ENCODE peak calls at places on chromosomes 7 and 10, in four cellular contexts. E is SK-N-SH, S is WTC11, Q is GM12878. Z is an unnamed sample.

GRCh38 chr7:106814887-106815286 is 50.2 kb upstream of the PIK3CG start:
- DNase-seq in E (no peak), S (no peak), Q (no peak), Z (no peak)

GRCh38 chr10:113283189-113283588 is 269.7 kb upstream of the HABP2 start:
- DNase-seq in E (no peak), S (peak), Q (no peak), Z (peak)

GRCh38 chr7:138538518-138538917 is 78.5 kb downstream of the TRIM24 start:
- DNase-seq in E (no peak), S (no peak), Q (no peak), Z (no peak)

GRCh38 chr10:24962998-24963397 is 10.6 kb upstream of the PRTFDC1 start:
- DNase-seq in E (no peak), S (no peak), Q (no peak), Z (no peak)

GRCh38 chr10:101618871-101619270 is 30.8 kb downstream of the DPCD start:
- DNase-seq in E (no peak), S (no peak), Q (no peak), Z (no peak)

GRCh38 chr7:155257482-155258232 is 40.0 kb upstream of the INSIG1 start:
- DNase-seq in E (peak), S (no peak), Q (no peak), Z (no peak)

GRCh38 chr10:8331896-8332729 is 277.6 kb downstream of the GATA3 start:
- DNase-seq in E (peak), S (peak), Q (no peak), Z (no peak)

GRCh38 chr10:93319855-93320254 is 162.3 kb downstream of the MYOF start:
- DNase-seq in E (peak), S (no peak), Q (no peak), Z (no peak)

GRCh38 chr7:33108591-33108930 is 643 bp downstream of the RP9 start:
- DNase-seq in E (peak), S (no peak), Q (no peak), Z (peak)

GRCh38 chr7:36884863-36885262 is 160.6 kb upstream of the AOAH start:
- DNase-seq in E (no peak), S (no peak), Q (no peak), Z (no peak)

GRCh38 chr10:126702181-126702580 is 31.7 kb upstream of the C10orf90 start:
- DNase-seq in E (no peak), S (no peak), Q (no peak), Z (no peak)

GRCh38 chr7:6497637-6497905 is 49.8 kb upstream of the DAGLB start:
- DNase-seq in E (peak), S (no peak), Q (no peak), Z (no peak)

GRCh38 chr10:103872137-103872933 is 17.0 kb upstream of the SH3PXD2A start:
- DNase-seq in E (no peak), S (no peak), Q (no peak), Z (no peak)

GRCh38 chr7:153381275-153382119 is 621.9 kb downstream of the ACTR3B start:
- DNase-seq in E (peak), S (peak), Q (no peak), Z (peak)

GRCh38 chr7:69414555-69414954 is 183.7 kb upstream of the AUTS2 start:
- DNase-seq in E (no peak), S (no peak), Q (no peak), Z (no peak)

GRCh38 chr10:78752251-78752650 is 316.5 kb upstream of the ZMIZ1 start:
- DNase-seq in E (no peak), S (no peak), Q (no peak), Z (no peak)

GRCh38 chr7:14748461-14748860 is 154.1 kb downstream of the DGKB start:
- DNase-seq in E (no peak), S (no peak), Q (no peak), Z (no peak)

GRCh38 chr10:114638874-114639625 is 19.0 kb downstream of the ABLIM1 start:
- DNase-seq in E (no peak), S (no peak), Q (peak), Z (no peak)

GRCh38 chr10:63409465-63410027 is 56.2 kb downstream of the JMJD1C start:
- DNase-seq in E (peak), S (no peak), Q (no peak), Z (peak)

GRCh38 chr7:118839544-118839943 is 615.0 kb downstream of the ANKRD7 start:
- DNase-seq in E (no peak), S (no peak), Q (no peak), Z (no peak)

GRCh38 chr7:150503581-150503980 is 11.1 kb upstream of the GIMAP7 start:
- DNase-seq in E (no peak), S (no peak), Q (no peak), Z (no peak)

GRCh38 chr10:114048472-114048871 is 4.8 kb downstream of the ADRB1 start:
- DNase-seq in E (no peak), S (no peak), Q (no peak), Z (no peak)

GRCh38 chr10:119687192-119688032 is 36.2 kb downstream of the BAG3 start:
- DNase-seq in E (no peak), S (peak), Q (no peak), Z (no peak)

GRCh38 chr10:110226926-110227641 is 19.7 kb downstream of the MXI1 start:
- DNase-seq in E (no peak), S (peak), Q (no peak), Z (peak)

GRCh38 chr7:34463830-34464229 is 194.2 kb upstream of the NPSR1 start:
- DNase-seq in E (no peak), S (no peak), Q (no peak), Z (no peak)

GRCh38 chr10:77195101-77195500 is 442.5 kb downstream of the KCNMA1 start:
- DNase-seq in E (no peak), S (no peak), Q (no peak), Z (no peak)

GRCh38 chr7:78585958-78586357 is 787.4 kb downstream of the PHTF2 start:
- DNase-seq in E (no peak), S (no peak), Q (no peak), Z (no peak)

GRCh38 chr7:30879139-30880089 is 32.2 kb upstream of the AQP1 start:
- DNase-seq in E (no peak), S (peak), Q (no peak), Z (peak)

GRCh38 chr10:7529638-7530037 is 118.8 kb upstream of the SFMBT2 start:
- DNase-seq in E (peak), S (peak), Q (no peak), Z (no peak)

GRCh38 chr10:23191764-23192395 is at the start of gene PTF1A:
- DNase-seq in E (peak), S (no peak), Q (no peak), Z (no peak)

GRCh38 chr10:27771231-27771630 is 25.6 kb upstream of the MKX start:
- DNase-seq in E (no peak), S (no peak), Q (no peak), Z (no peak)

GRCh38 chr10:113073549-113074189 is 123.6 kb downstream of the TCF7L2 start:
- DNase-seq in E (peak), S (peak), Q (no peak), Z (peak)

GRCh38 chr10:67114945-67115344 is 189.1 kb downstream of the LRRTM3 start:
- DNase-seq in E (no peak), S (no peak), Q (no peak), Z (no peak)

GRCh38 chr10:27470890-27471289 is 33.2 kb upstream of the RAB18 start:
- DNase-seq in E (no peak), S (peak), Q (no peak), Z (no peak)

GRCh38 chr7:89316584-89316983 is 521.0 kb upstream of the TEX47 start:
- DNase-seq in E (no peak), S (no peak), Q (no peak), Z (no peak)

GRCh38 chr7:100827330-100828226 is at the start of gene EPHB4:
- DNase-seq in E (peak), S (peak), Q (no peak), Z (peak)

GRCh38 chr7:137084607-137085380 is 216.3 kb downstream of the CHRM2 start:
- DNase-seq in E (no peak), S (no peak), Q (no peak), Z (no peak)

GRCh38 chr10:100341953-100342626 is 4.9 kb upstream of the SCD start:
- DNase-seq in E (peak), S (peak), Q (no peak), Z (peak)

GRCh38 chr10:131997366-131998049 is 15.8 kb upstream of the BNIP3 start:
- DNase-seq in E (no peak), S (peak), Q (no peak), Z (no peak)

GRCh38 chr7:131529179-131529578 is 27.2 kb downstream of the PODXL start:
- DNase-seq in E (no peak), S (no peak), Q (no peak), Z (no peak)

GRCh38 chr7:131524699-131525098 is 31.7 kb downstream of the PODXL start:
- DNase-seq in E (no peak), S (no peak), Q (no peak), Z (no peak)

GRCh38 chr7:131527462-131527861 is 29.0 kb downstream of the PODXL start:
- DNase-seq in E (no peak), S (no peak), Q (no peak), Z (no peak)

GRCh38 chr7:131524116-131524515 is 32.3 kb downstream of the PODXL start:
- DNase-seq in E (no peak), S (no peak), Q (no peak), Z (no peak)

DNA sequence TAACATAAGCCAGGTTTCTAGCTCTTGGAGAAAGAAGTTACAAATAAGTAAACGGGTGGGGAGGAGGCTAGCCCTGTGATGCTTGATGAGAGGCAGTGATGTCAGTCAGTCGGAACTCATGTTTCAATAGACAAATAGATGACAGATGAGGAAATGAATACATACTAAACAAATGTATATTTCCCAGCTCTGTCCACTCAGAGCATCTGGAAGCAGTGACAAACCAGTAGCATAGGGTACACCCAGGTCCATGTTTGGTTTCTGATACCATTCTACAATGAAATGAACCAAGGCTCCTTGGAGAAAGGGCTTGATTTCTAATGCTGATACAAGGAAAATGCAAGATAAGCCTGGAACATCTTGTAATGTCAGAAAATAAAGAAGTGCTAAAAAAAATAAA is 30.6 kb downstream of the PODXL start:
- DNase-seq in E (no peak), S (no peak), Q (no peak), Z (no peak)
- TF ChIP-seq USF1 in E (no peak), S (no peak), Q (no peak), Z (no peak)

DNA sequence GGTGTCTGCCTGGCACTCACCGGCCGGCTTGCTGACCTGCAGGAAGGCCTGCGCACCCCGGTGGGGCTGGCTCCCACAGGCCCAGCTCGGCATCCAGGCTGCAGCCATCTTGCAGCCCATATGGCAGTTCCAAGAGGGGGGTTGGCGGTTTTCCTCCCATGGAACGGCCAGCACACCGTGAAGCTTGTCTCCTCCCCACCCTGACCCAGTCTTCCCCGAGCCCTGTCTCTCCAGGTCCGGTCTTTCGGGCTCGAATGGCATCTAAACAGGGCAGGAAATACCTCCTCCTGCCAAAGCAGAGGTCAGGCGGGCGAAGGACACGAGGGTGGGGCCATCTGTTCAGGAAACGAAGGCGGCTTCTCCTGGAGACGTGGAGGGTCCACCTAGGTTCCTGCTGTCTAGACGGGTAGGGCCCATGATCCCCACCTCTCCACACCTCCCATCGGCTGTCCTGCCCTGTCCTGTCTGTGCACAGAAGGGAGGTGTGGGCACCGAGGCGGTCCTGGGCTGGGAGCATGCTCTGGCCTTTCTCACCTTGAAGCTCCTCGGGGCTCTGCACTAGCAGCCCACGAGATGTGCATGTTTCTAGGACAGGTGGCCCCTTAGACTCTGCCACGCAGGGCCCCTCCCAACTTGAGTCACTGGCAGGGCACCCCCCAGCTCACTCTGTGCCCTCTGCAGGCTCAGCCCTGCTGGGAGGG is 113.7 kb upstream of the DIP2C start:
- DNase-seq in E (no peak), S (no peak), Q (no peak), Z (no peak)
- TF ChIP-seq USF1 in E (no peak), S (no peak), Q (no peak), Z (no peak)

DNA sequence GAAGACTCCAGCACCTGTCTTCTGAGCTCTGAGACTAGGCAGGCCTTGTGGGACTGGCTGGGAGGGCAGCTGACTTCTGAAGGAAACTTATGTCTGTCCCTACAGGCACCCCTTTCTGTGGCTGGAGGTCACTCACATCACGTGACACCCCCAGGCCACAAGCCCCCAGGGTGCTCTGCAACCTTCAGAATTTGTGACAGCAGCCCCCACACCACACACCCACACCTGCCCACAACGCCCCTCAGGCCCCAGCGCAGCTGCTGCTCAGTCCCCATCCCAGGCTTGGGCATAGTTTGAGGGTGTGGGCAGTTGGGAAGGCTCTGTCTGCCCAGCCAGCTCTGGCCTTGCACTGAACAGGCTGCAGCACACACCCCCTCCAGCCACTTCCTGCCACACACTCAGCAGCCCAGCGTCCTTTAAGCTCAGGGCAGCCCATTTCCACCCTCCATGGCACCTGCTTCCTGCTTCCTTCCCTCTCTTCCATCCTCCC is 80.0 kb upstream of the UNC5B start:
- DNase-seq in E (peak), S (no peak), Q (no peak), Z (no peak)
- TF ChIP-seq USF1 in E (no peak), S (no peak), Q (no peak), Z (no peak)

DNA sequence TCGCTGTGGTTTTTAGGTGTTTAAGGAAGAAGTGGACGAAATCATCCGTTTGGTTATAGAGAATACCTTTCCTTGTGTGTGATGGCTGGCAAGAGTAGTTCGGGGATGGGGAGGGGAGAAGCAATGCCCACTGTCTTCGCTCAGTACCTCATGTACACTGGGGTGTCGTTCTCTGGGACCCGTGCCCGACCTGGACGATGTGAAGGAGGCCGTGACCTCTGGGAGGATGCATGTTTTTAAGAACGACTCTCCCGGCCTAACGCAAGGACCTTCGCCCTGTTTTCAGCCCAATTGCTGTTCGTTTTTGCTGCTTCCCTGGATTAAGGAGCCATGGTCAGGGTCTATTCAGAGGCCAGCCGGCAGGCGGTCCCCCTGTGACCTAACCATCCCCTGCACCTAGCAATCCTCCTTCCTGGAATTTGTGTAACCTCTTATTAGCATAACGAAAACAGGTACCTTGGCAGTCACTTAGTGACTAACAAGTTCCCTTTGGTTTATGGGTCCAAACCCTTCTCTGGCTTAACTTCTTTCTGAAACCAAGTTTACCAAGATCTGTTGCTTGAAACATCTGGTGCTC is 1.3 kb downstream of the NFE2L3 start:
- DNase-seq in E (no peak), S (no peak), Q (no peak), Z (peak)
- TF ChIP-seq USF1 in E (no peak), S (peak), Q (no peak), Z (no peak)

GRCh38 chr10:36094091-36094490 is 452.0 kb upstream of the FZD8 start:
- DNase-seq in E (no peak), S (no peak), Q (no peak), Z (no peak)
- TF ChIP-seq USF1 in E (no peak), S (no peak), Q (no peak), Z (no peak)